ENCODE peak calls at places on chromosomes 1 and 21, in seven cellular contexts. R, G, Y, A, E, T and B are unnamed samples.

GRCh38 chr1:65979145-65979544 is 186.4 kb downstream of the PDE4B start:
- DNase-seq in R (no peak), G (no peak), Y (no peak), A (no peak), E (no peak), T (no peak), B (no peak)

GRCh38 chr21:34808569-34809204 is 139.9 kb downstream of the CLIC6 start:
- DNase-seq in R (no peak), G (no peak), Y (peak), A (no peak), E (no peak), T (no peak), B (no peak)

GRCh38 chr1:222382171-222382570 is 165.7 kb downstream of the HHIPL2 start:
- DNase-seq in R (no peak), G (no peak), Y (no peak), A (no peak), E (no peak), T (no peak), B (no peak)

GRCh38 chr1:99737016-99737415 is 29.4 kb downstream of the FRRS1 start:
- DNase-seq in R (peak), G (no peak), Y (peak), A (peak), E (no peak), T (no peak), B (peak)

GRCh38 chr1:20266141-20266540 is 24.5 kb upstream of the VWA5B1 start:
- DNase-seq in R (no peak), G (no peak), Y (no peak), A (no peak), E (no peak), T (no peak), B (no peak)

GRCh38 chr1:2255420-2256369 is 27.6 kb downstream of the SKI start:
- DNase-seq in R (no peak), G (peak), Y (peak), A (no peak), E (no peak), T (peak), B (peak)

GRCh38 chr1:175203570-175203969 is 11.0 kb upstream of the KIAA0040 start:
- DNase-seq in R (no peak), G (no peak), Y (no peak), A (no peak), E (no peak), T (no peak), B (no peak)

GRCh38 chr1:59199734-59200376 is 97.0 kb upstream of the FGGY start:
- DNase-seq in R (peak), G (no peak), Y (no peak), A (peak), E (no peak), T (no peak), B (peak)

GRCh38 chr1:177959793-177960515 is 9.9 kb downstream of the SEC16B start:
- DNase-seq in R (peak), G (no peak), Y (peak), A (no peak), E (no peak), T (no peak), B (peak)

GRCh38 chr1:158117854-158118691 is 62.6 kb upstream of the CD1D start:
- DNase-seq in R (no peak), G (peak), Y (peak), A (no peak), E (peak), T (peak), B (peak)

GRCh38 chr1:205319081-205320018 is 2.2 kb downstream of the NUAK2 start:
- DNase-seq in R (peak), G (no peak), Y (peak), A (peak), E (no peak), T (peak), B (peak)

GRCh38 chr1:63721531-63722189 is 52.2 kb upstream of the ROR1 start:
- DNase-seq in R (no peak), G (no peak), Y (no peak), A (peak), E (no peak), T (no peak), B (peak)

GRCh38 chr21:44671911-44672310 is 5.2 kb upstream of the KRTAP12-2 start:
- DNase-seq in R (no peak), G (no peak), Y (no peak), A (no peak), E (no peak), T (no peak), B (no peak)

GRCh38 chr1:160127865-160128523 is 12.4 kb downstream of the ATP1A2 start:
- DNase-seq in R (no peak), G (no peak), Y (peak), A (no peak), E (no peak), T (no peak), B (peak)

GRCh38 chr1:237938553-237938952 is 47.8 kb upstream of the ZP4 start:
- DNase-seq in R (peak), G (no peak), Y (no peak), A (no peak), E (no peak), T (no peak), B (peak)

GRCh38 chr1:84971957-84972356 is 25.0 kb downstream of the MCOLN2 start:
- DNase-seq in R (no peak), G (no peak), Y (no peak), A (no peak), E (no peak), T (no peak), B (no peak)

GRCh38 chr21:33686386-33686785 is 44.1 kb downstream of the ITSN1 start:
- DNase-seq in R (no peak), G (no peak), Y (no peak), A (no peak), E (no peak), T (no peak), B (peak)

GRCh38 chr21:45003331-45004058 is 63.7 kb downstream of the SLX9 start:
- DNase-seq in R (no peak), G (no peak), Y (no peak), A (no peak), E (no peak), T (no peak), B (no peak)

GRCh38 chr21:42338730-42339715 is 11.8 kb downstream of the TFF2 start:
- DNase-seq in R (no peak), G (no peak), Y (no peak), A (no peak), E (no peak), T (no peak), B (no peak)

GRCh38 chr1:157878059-157878458 is 36.5 kb upstream of the CD5L start:
- DNase-seq in R (no peak), G (no peak), Y (peak), A (peak), E (no peak), T (no peak), B (peak)